ENCODE peak calls at places on chromosome 16, in six cellular contexts. One of them, this sample, is unnamed. For H3K4me1, the result is how much of the 10 kb centered on the place peaks cover.

GRCh38 chr16:81494888-81495287 is 50.3 kb downstream of the CMIP start:
- DNase-seq in mucosa of descending colon: no peak
- DNase-seq in naive thymus-derived CD4-positive, alpha-beta T cell: no peak
- DNase-seq in ovary: no peak
- DNase-seq in sigmoid colon: no peak
- DNase-seq in H1: no peak
- DNase-seq in this sample: no peak

GRCh38 chr16:3180445-3180878 is 7.5 kb upstream of the OR1F1 start:
- DNase-seq in mucosa of descending colon: no peak
- DNase-seq in naive thymus-derived CD4-positive, alpha-beta T cell: no peak
- DNase-seq in ovary: no peak
- DNase-seq in sigmoid colon: peak
- DNase-seq in H1: peak
- DNase-seq in this sample: no peak

GRCh38 chr16:57646388-57647039 is 18.1 kb downstream of the ADGRG1 start:
- DNase-seq in mucosa of descending colon: no peak
- DNase-seq in naive thymus-derived CD4-positive, alpha-beta T cell: no peak
- DNase-seq in ovary: no peak
- DNase-seq in sigmoid colon: no peak
- DNase-seq in H1: no peak
- DNase-seq in this sample: no peak

GRCh38 chr16:2350500-2350899 is 10.0 kb upstream of the ABCA3 start:
- DNase-seq in mucosa of descending colon: no peak
- DNase-seq in naive thymus-derived CD4-positive, alpha-beta T cell: no peak
- DNase-seq in ovary: no peak
- DNase-seq in sigmoid colon: no peak
- DNase-seq in H1: no peak
- DNase-seq in this sample: no peak

GRCh38 chr16:68776821-68777485 is 39.9 kb downstream of the CDH1 start:
- DNase-seq in mucosa of descending colon: no peak
- DNase-seq in naive thymus-derived CD4-positive, alpha-beta T cell: no peak
- DNase-seq in ovary: no peak
- DNase-seq in sigmoid colon: no peak
- DNase-seq in H1: no peak
- DNase-seq in this sample: no peak

GRCh38 chr16:87094246-87094865 is 222.8 kb downstream of the C16orf95 start:
- DNase-seq in mucosa of descending colon: no peak
- DNase-seq in naive thymus-derived CD4-positive, alpha-beta T cell: no peak
- DNase-seq in ovary: no peak
- DNase-seq in sigmoid colon: no peak
- DNase-seq in H1: no peak
- DNase-seq in this sample: no peak

GRCh38 chr16:87063543-87063942 is 253.6 kb downstream of the C16orf95 start:
- DNase-seq in mucosa of descending colon: no peak
- DNase-seq in naive thymus-derived CD4-positive, alpha-beta T cell: no peak
- DNase-seq in ovary: no peak
- DNase-seq in sigmoid colon: peak
- DNase-seq in H1: no peak
- DNase-seq in this sample: no peak

GRCh38 chr16:67648764-67649407 is 3.9 kb downstream of the CARMIL2 start:
- DNase-seq in mucosa of descending colon: no peak
- DNase-seq in naive thymus-derived CD4-positive, alpha-beta T cell: no peak
- DNase-seq in ovary: no peak
- DNase-seq in sigmoid colon: no peak
- DNase-seq in H1: no peak
- DNase-seq in this sample: no peak

GRCh38 chr16:4270595-4270994 is 2.2 kb downstream of the TFAP4 start:
- DNase-seq in mucosa of descending colon: no peak
- DNase-seq in naive thymus-derived CD4-positive, alpha-beta T cell: no peak
- DNase-seq in ovary: no peak
- DNase-seq in sigmoid colon: no peak
- DNase-seq in H1: no peak
- DNase-seq in this sample: no peak

GRCh38 chr16:19005561-19006445 is 22.1 kb downstream of the TMC7 start:
- DNase-seq in mucosa of descending colon: peak
- DNase-seq in naive thymus-derived CD4-positive, alpha-beta T cell: no peak
- DNase-seq in ovary: no peak
- DNase-seq in sigmoid colon: no peak
- DNase-seq in H1: peak
- DNase-seq in this sample: no peak

GRCh38 chr16:5870886-5871715 is 773.5 kb upstream of the EEF2KMT start:
- DNase-seq in mucosa of descending colon: no peak
- DNase-seq in naive thymus-derived CD4-positive, alpha-beta T cell: no peak
- DNase-seq in ovary: no peak
- DNase-seq in sigmoid colon: no peak
- DNase-seq in H1: no peak
- DNase-seq in this sample: no peak

GRCh38 chr16:27431773-27432599 is 30.0 kb downstream of the IL21R start:
- DNase-seq in mucosa of descending colon: no peak
- DNase-seq in naive thymus-derived CD4-positive, alpha-beta T cell: no peak
- DNase-seq in ovary: peak
- DNase-seq in sigmoid colon: peak
- DNase-seq in H1: peak
- DNase-seq in this sample: peak

GRCh38 chr16:66560107-66560506 is 6.1 kb upstream of the CMTM1 start:
- DNase-seq in mucosa of descending colon: no peak
- DNase-seq in naive thymus-derived CD4-positive, alpha-beta T cell: no peak
- DNase-seq in ovary: no peak
- DNase-seq in sigmoid colon: no peak
- DNase-seq in H1: no peak
- DNase-seq in this sample: no peak

GRCh38 chr16:4513881-4514280 is 24.7 kb downstream of the CDIP1 start:
- DNase-seq in mucosa of descending colon: no peak
- DNase-seq in naive thymus-derived CD4-positive, alpha-beta T cell: no peak
- DNase-seq in ovary: no peak
- DNase-seq in sigmoid colon: no peak
- DNase-seq in H1: no peak
- DNase-seq in this sample: no peak

GRCh38 chr16:74743668-74744299 is 30.8 kb downstream of the FA2H start:
- DNase-seq in mucosa of descending colon: peak
- DNase-seq in naive thymus-derived CD4-positive, alpha-beta T cell: no peak
- DNase-seq in ovary: no peak
- DNase-seq in sigmoid colon: no peak
- DNase-seq in H1: no peak
- DNase-seq in this sample: no peak

GRCh38 chr16:29678691-29679267 is at the start of gene QPRT:
- DNase-seq in mucosa of descending colon: peak
- DNase-seq in naive thymus-derived CD4-positive, alpha-beta T cell: no peak
- DNase-seq in ovary: peak
- DNase-seq in sigmoid colon: peak
- DNase-seq in H1: peak
- DNase-seq in this sample: no peak

GRCh38 chr16:19858006-19858653 is 26.5 kb downstream of the GPRC5B start:
- DNase-seq in mucosa of descending colon: no peak
- DNase-seq in naive thymus-derived CD4-positive, alpha-beta T cell: no peak
- DNase-seq in ovary: no peak
- DNase-seq in sigmoid colon: no peak
- DNase-seq in H1: no peak
- DNase-seq in this sample: no peak

GRCh38 chr16:49698416-49698815 is 157.5 kb downstream of the ZNF423 start:
- DNase-seq in mucosa of descending colon: no peak
- DNase-seq in naive thymus-derived CD4-positive, alpha-beta T cell: no peak
- DNase-seq in ovary: peak
- DNase-seq in sigmoid colon: no peak
- DNase-seq in H1: no peak
- DNase-seq in this sample: no peak

GRCh38 chr16:84232060-84232459 is 7.8 kb downstream of the KCNG4 start:
- DNase-seq in mucosa of descending colon: no peak
- DNase-seq in naive thymus-derived CD4-positive, alpha-beta T cell: no peak
- DNase-seq in ovary: no peak
- DNase-seq in sigmoid colon: no peak
- DNase-seq in H1: no peak
- DNase-seq in this sample: no peak

GRCh38 chr16:55265926-55266325 is 58.1 kb upstream of the IRX6 start:
- DNase-seq in mucosa of descending colon: no peak
- DNase-seq in naive thymus-derived CD4-positive, alpha-beta T cell: no peak
- DNase-seq in ovary: no peak
- DNase-seq in sigmoid colon: no peak
- DNase-seq in H1: no peak
- DNase-seq in this sample: peak

GRCh38 chr16:66520406-66521194 is 29.3 kb downstream of the TK2 start:
- DNase-seq in mucosa of descending colon: no peak
- DNase-seq in naive thymus-derived CD4-positive, alpha-beta T cell: no peak
- DNase-seq in ovary: no peak
- DNase-seq in sigmoid colon: no peak
- DNase-seq in H1: no peak
- DNase-seq in this sample: no peak

GRCh38 chr16:17147942-17148341 is 322.8 kb downstream of the XYLT1 start:
- DNase-seq in mucosa of descending colon: no peak
- DNase-seq in naive thymus-derived CD4-positive, alpha-beta T cell: no peak
- DNase-seq in ovary: no peak
- DNase-seq in sigmoid colon: no peak
- DNase-seq in H1: no peak
- DNase-seq in this sample: no peak

GRCh38 chr16:81542609-81543570 is 98.3 kb downstream of the CMIP start:
- DNase-seq in mucosa of descending colon: no peak
- DNase-seq in naive thymus-derived CD4-positive, alpha-beta T cell: no peak
- DNase-seq in ovary: no peak
- DNase-seq in sigmoid colon: no peak
- DNase-seq in H1: no peak
- DNase-seq in this sample: no peak

GRCh38 chr16:46814790-46815189 is 16.2 kb downstream of the C16orf87 start:
- DNase-seq in mucosa of descending colon: no peak
- DNase-seq in naive thymus-derived CD4-positive, alpha-beta T cell: no peak
- DNase-seq in ovary: no peak
- DNase-seq in sigmoid colon: no peak
- DNase-seq in H1: no peak
- DNase-seq in this sample: no peak

GRCh38 chr16:72768611-72769010 is 279.3 kb downstream of the ZFHX3 start:
- DNase-seq in mucosa of descending colon: no peak
- DNase-seq in naive thymus-derived CD4-positive, alpha-beta T cell: peak
- DNase-seq in ovary: no peak
- DNase-seq in sigmoid colon: no peak
- DNase-seq in H1: no peak
- DNase-seq in this sample: no peak

DNA sequence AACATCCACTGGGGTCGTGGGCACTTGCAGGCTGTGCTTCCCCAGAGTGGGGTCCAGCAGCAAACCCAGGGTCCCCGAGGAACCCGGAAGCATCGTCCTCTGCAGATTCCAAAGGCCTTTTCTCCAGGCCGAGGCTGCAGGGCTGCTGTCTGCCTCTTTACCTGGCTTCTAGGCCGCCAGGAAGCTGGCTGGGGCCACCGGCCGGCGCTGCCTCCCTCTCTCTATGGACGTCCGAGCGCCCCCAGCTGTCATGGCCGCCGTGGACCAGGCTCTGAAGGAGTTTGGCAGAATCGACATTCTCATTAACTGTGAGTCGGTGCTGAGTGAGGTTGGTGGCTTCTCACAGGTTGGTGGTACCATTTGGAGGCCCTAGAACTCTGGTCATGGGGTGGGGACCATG is 5.6 kb downstream of the DECR2 start:
- DNase-seq in mucosa of descending colon: no peak
- DNase-seq in naive thymus-derived CD4-positive, alpha-beta T cell: no peak
- DNase-seq in ovary: no peak
- DNase-seq in sigmoid colon: no peak
- DNase-seq in H1: no peak
- DNase-seq in this sample: no peak
- H3K4me1 ChIP-seq in mucosa of descending colon: under half
- H3K4me1 ChIP-seq in naive thymus-derived CD4-positive, alpha-beta T cell: under half
- H3K4me1 ChIP-seq in ovary: under half
- H3K4me1 ChIP-seq in sigmoid colon: under half
- H3K4me1 ChIP-seq in H1: under half
- H3K4me1 ChIP-seq in this sample: under half

GRCh38 chr16:1152123-1152638 is 725 bp upstream of the CACNA1H start:
- DNase-seq in mucosa of descending colon: no peak
- DNase-seq in naive thymus-derived CD4-positive, alpha-beta T cell: peak
- DNase-seq in ovary: peak
- DNase-seq in sigmoid colon: peak
- DNase-seq in H1: peak
- DNase-seq in this sample: no peak

GRCh38 chr16:1153480-1154160 is 714 bp downstream of the CACNA1H start:
- DNase-seq in mucosa of descending colon: no peak
- DNase-seq in naive thymus-derived CD4-positive, alpha-beta T cell: no peak
- DNase-seq in ovary: peak
- DNase-seq in sigmoid colon: no peak
- DNase-seq in H1: no peak
- DNase-seq in this sample: no peak

GRCh38 chr16:1151424-1152122 is 1.3 kb upstream of the CACNA1H start:
- DNase-seq in mucosa of descending colon: no peak
- DNase-seq in naive thymus-derived CD4-positive, alpha-beta T cell: no peak
- DNase-seq in ovary: peak
- DNase-seq in sigmoid colon: no peak
- DNase-seq in H1: no peak
- DNase-seq in this sample: no peak

GRCh38 chr16:1154291-1154886 is 1.5 kb downstream of the CACNA1H start:
- DNase-seq in mucosa of descending colon: peak
- DNase-seq in naive thymus-derived CD4-positive, alpha-beta T cell: no peak
- DNase-seq in ovary: peak
- DNase-seq in sigmoid colon: peak
- DNase-seq in H1: no peak
- DNase-seq in this sample: no peak

GRCh38 chr16:1152651-1153259 is at the start of gene CACNA1H:
- DNase-seq in mucosa of descending colon: peak
- DNase-seq in naive thymus-derived CD4-positive, alpha-beta T cell: peak
- DNase-seq in ovary: peak
- DNase-seq in sigmoid colon: no peak
- DNase-seq in H1: peak
- DNase-seq in this sample: no peak
- H3K4me1 ChIP-seq in mucosa of descending colon: under half
- H3K4me1 ChIP-seq in naive thymus-derived CD4-positive, alpha-beta T cell: under half
- H3K4me1 ChIP-seq in ovary: under half
- H3K4me1 ChIP-seq in sigmoid colon: half or more
- H3K4me1 ChIP-seq in H1: under half
- H3K4me1 ChIP-seq in this sample: under half

GRCh38 chr16:70701596-70701995 is 15.7 kb upstream of the MTSS2 start:
- DNase-seq in mucosa of descending colon: no peak
- DNase-seq in naive thymus-derived CD4-positive, alpha-beta T cell: no peak
- DNase-seq in ovary: no peak
- DNase-seq in sigmoid colon: no peak
- DNase-seq in H1: no peak
- DNase-seq in this sample: no peak

GRCh38 chr16:70703835-70704381 is 18.1 kb upstream of the MTSS2 start:
- DNase-seq in mucosa of descending colon: no peak
- DNase-seq in naive thymus-derived CD4-positive, alpha-beta T cell: no peak
- DNase-seq in ovary: no peak
- DNase-seq in sigmoid colon: no peak
- DNase-seq in H1: no peak
- DNase-seq in this sample: no peak

GRCh38 chr16:70703041-70703834 is 17.4 kb upstream of the MTSS2 start:
- DNase-seq in mucosa of descending colon: no peak
- DNase-seq in naive thymus-derived CD4-positive, alpha-beta T cell: no peak
- DNase-seq in ovary: peak
- DNase-seq in sigmoid colon: peak
- DNase-seq in H1: no peak
- DNase-seq in this sample: no peak

GRCh38 chr16:70701998-70702397 is 16.1 kb upstream of the MTSS2 start:
- DNase-seq in mucosa of descending colon: no peak
- DNase-seq in naive thymus-derived CD4-positive, alpha-beta T cell: no peak
- DNase-seq in ovary: no peak
- DNase-seq in sigmoid colon: no peak
- DNase-seq in H1: no peak
- DNase-seq in this sample: no peak

GRCh38 chr16:70702624-70703023 is 16.8 kb upstream of the MTSS2 start:
- DNase-seq in mucosa of descending colon: no peak
- DNase-seq in naive thymus-derived CD4-positive, alpha-beta T cell: no peak
- DNase-seq in ovary: no peak
- DNase-seq in sigmoid colon: no peak
- DNase-seq in H1: no peak
- DNase-seq in this sample: no peak
- H3K4me1 ChIP-seq in mucosa of descending colon: under half
- H3K4me1 ChIP-seq in naive thymus-derived CD4-positive, alpha-beta T cell: under half
- H3K4me1 ChIP-seq in ovary: under half
- H3K4me1 ChIP-seq in sigmoid colon: half or more
- H3K4me1 ChIP-seq in H1: under half
- H3K4me1 ChIP-seq in this sample: half or more

GRCh38 chr16:14309906-14310305 is 238.8 kb downstream of the MRTFB start:
- DNase-seq in mucosa of descending colon: no peak
- DNase-seq in naive thymus-derived CD4-positive, alpha-beta T cell: no peak
- DNase-seq in ovary: no peak
- DNase-seq in sigmoid colon: no peak
- DNase-seq in H1: no peak
- DNase-seq in this sample: no peak
- H3K4me1 ChIP-seq in mucosa of descending colon: under half
- H3K4me1 ChIP-seq in naive thymus-derived CD4-positive, alpha-beta T cell: under half
- H3K4me1 ChIP-seq in ovary: under half
- H3K4me1 ChIP-seq in sigmoid colon: half or more
- H3K4me1 ChIP-seq in H1: under half
- H3K4me1 ChIP-seq in this sample: half or more